ENCODE peak calls at places on chromosomes 12 and 14, in seven cellular contexts. U, I, L, H, W, N and E are unnamed samples. For H3K36me3, the result is how much of the 10 kb centered on the place peaks cover.

GRCh38 chr12:127113945-127114344 is 1153.0 kb upstream of the TMEM132C start:
- DNase-seq in U (no peak), I (no peak), L (no peak), H (no peak), W (no peak), N (no peak), E (no peak)

GRCh38 chr12:128784030-128784770 is 39.6 kb downstream of the SLC15A4 start:
- DNase-seq in U (no peak), I (peak), L (no peak), H (no peak), W (no peak), N (no peak), E (no peak)

GRCh38 chr14:34098045-34098984 is 147.4 kb upstream of the EGLN3 start:
- DNase-seq in U (peak), I (peak), L (peak), H (peak), W (peak), N (peak), E (peak)

GRCh38 chr14:102320671-102321455 is 1.3 kb downstream of the ZNF839 start:
- DNase-seq in U (no peak), I (no peak), L (no peak), H (no peak), W (no peak), N (no peak), E (no peak)

GRCh38 chr14:72788972-72789728 is 104.8 kb downstream of the DPF3 start:
- DNase-seq in U (no peak), I (no peak), L (peak), H (no peak), W (no peak), N (no peak), E (no peak)

GRCh38 chr12:9699898-9700605 is 30.5 kb downstream of the CLEC2D start:
- DNase-seq in U (no peak), I (peak), L (no peak), H (no peak), W (no peak), N (peak), E (no peak)

GRCh38 chr12:12807970-12808702 is 5.0 kb upstream of the DDX47 start:
- DNase-seq in U (no peak), I (peak), L (peak), H (peak), W (peak), N (peak), E (no peak)

GRCh38 chr12:13606290-13606689 is 375.1 kb downstream of the GRIN2B start:
- DNase-seq in U (no peak), I (no peak), L (peak), H (no peak), W (no peak), N (no peak), E (no peak)

GRCh38 chr14:94109915-94110250 is 653 bp upstream of the IFI27 start:
- DNase-seq in U (no peak), I (no peak), L (no peak), H (no peak), W (no peak), N (no peak), E (no peak)

GRCh38 chr14:76136476-76137160 is 15.1 kb upstream of the GPATCH2L start:
- DNase-seq in U (no peak), I (no peak), L (no peak), H (no peak), W (no peak), N (no peak), E (no peak)

GRCh38 chr14:76138758-76139723 is 12.7 kb upstream of the GPATCH2L start:
- DNase-seq in U (no peak), I (peak), L (no peak), H (no peak), W (peak), N (no peak), E (no peak)

GRCh38 chr14:76135722-76136121 is 16.0 kb upstream of the GPATCH2L start:
- DNase-seq in U (no peak), I (no peak), L (no peak), H (no peak), W (no peak), N (no peak), E (no peak)

GRCh38 chr14:76133103-76133502 is 18.6 kb upstream of the GPATCH2L start:
- DNase-seq in U (no peak), I (peak), L (peak), H (no peak), W (no peak), N (peak), E (no peak)

GRCh38 chr14:76138119-76138757 is 13.5 kb upstream of the GPATCH2L start:
- DNase-seq in U (no peak), I (no peak), L (no peak), H (no peak), W (no peak), N (no peak), E (no peak)
- H3K4me3 ChIP-seq in U (peak), I (no peak), L (no peak), H (no peak), W (no peak), N (no peak), E (no peak)

DNA sequence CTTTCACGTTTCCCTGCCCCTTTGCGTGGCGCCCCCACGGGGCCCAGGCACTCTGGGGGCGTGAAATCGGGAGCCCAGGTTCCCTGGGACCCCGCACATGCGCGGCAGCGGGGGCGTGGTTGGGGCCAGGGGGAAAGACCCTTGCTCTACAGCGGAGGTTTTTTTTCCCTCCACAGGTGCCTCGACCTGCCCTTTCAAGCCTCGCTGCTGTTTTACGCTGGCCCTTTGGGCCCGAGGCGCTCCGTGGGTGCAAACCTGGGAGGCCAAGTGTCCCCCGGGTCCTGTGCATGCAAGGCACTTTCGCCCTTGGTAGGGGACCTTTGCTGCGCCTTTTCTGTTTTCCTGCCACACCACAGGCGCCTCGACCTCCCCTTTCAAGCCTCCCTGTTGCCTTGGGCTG is 329.8 kb downstream of the ALG10 start:
- DNase-seq in U (no peak), I (no peak), L (no peak), H (no peak), W (no peak), N (no peak), E (no peak)
- H3K36me3 ChIP-seq in U (under half), I (under half), L (under half), H (under half), W (under half), N (under half), E (under half)

DNA sequence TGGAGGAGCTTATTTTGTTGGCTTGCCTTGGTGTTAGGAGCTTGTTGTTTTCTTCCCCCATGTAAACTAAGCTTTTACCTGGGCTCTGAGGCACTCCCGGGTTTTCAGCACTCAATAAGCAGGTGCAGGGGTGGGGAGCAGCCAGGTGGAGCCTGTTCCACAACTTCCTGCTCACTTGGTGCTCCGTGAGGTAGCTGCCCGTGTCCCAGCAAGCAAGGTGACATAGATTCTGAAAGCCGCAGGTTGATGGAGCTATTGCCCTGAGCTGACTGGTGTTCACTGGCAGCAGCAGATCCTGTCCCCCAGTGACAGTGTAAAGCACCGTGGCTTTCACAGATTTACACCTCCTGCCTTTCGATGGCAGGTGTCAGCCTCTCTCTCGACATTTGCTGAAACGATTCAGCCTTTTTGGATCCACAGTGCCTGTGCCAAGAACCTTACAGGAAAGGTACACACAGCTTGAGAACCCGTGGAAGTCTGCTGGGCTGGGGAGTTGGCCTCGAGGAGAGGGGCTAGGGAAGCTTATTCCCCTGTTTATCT is 295.7 kb upstream of the FKBP4 start:
- DNase-seq in U (no peak), I (no peak), L (no peak), H (no peak), W (no peak), N (no peak), E (peak)
- H3K4me3 ChIP-seq in U (no peak), I (no peak), L (no peak), H (no peak), W (no peak), N (no peak), E (no peak)

GRCh38 chr14:21248338-21248737 is 20.9 kb downstream of the HNRNPC start:
- DNase-seq in U (no peak), I (no peak), L (no peak), H (no peak), W (no peak), N (no peak), E (no peak)

GRCh38 chr14:21248739-21249411 is 20.4 kb downstream of the HNRNPC start:
- DNase-seq in U (no peak), I (peak), L (no peak), H (no peak), W (no peak), N (no peak), E (no peak)

GRCh38 chr14:21241218-21241819 is 27.9 kb downstream of the HNRNPC start:
- DNase-seq in U (no peak), I (peak), L (peak), H (peak), W (no peak), N (peak), E (no peak)

GRCh38 chr14:21244546-21244945 is 24.7 kb downstream of the HNRNPC start:
- DNase-seq in U (no peak), I (peak), L (no peak), H (no peak), W (no peak), N (peak), E (no peak)

DNA sequence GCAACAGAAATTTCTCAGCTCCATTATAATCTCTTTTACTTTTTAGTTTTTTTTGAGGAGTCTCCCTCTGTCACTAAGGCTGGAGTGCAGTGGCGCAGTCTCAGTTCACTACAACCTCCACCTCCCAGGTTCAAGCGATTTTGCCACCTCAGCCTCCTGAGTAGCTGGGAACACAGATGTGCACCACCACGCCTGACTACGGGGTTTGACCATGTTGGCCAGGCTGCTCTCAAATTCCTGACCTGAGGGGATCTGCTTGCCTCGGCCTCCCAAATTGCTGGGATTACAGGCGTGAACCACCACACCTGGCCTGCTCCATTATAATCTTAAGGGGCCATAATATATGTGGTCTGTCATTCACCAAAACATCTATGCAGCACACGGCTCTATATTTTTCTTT is 23.4 kb downstream of the HNRNPC start:
- DNase-seq in U (no peak), I (no peak), L (no peak), H (no peak), W (no peak), N (no peak), E (no peak)
- H3K36me3 ChIP-seq in U (under half), I (half or more), L (half or more), H (half or more), W (under half), N (under half), E (under half)

DNA sequence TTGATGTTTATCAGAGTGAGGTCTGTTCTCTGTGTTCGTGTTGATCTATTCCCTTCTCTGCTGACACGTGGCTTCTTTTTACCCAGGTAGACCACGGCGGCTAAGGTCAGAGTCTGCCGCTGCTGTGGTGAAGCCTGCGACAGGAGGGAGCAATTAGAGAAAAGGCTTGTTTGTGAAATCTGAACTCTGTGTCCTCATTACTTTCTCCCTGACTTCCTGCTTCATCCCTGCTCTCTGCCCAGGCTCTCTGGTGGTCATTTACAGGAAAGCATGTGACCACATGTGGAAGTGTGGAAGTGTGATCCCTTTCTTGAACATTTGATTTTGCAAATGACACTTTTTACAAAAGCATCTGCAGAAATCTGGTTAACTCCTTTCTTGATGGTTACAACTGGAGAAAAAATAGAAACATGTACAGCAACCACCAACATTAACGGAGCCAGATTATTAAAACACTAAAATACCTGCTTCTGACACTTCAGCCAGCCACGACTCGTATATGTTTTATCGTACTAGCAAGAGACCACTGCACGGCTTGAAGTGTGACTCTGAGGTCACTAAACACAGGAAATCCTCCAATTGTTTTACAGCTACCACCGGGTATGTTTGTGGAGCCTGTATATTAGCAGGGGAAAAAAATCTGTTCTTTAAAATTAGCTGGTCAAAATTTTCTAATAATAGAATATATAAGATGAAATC is 388.6 kb upstream of the TMPO start:
- DNase-seq in U (no peak), I (no peak), L (no peak), H (no peak), W (peak), N (no peak), E (no peak)
- H3K4me3 ChIP-seq in U (no peak), I (no peak), L (no peak), H (no peak), W (no peak), N (no peak), E (no peak)

GRCh38 chr14:64217747-64218146 is 76.4 kb downstream of the ESR2 start:
- DNase-seq in U (no peak), I (no peak), L (no peak), H (no peak), W (no peak), N (no peak), E (no peak)
- H3K36me3 ChIP-seq in U (half or more), I (under half), L (half or more), H (half or more), W (under half), N (under half), E (under half)

GRCh38 chr12:96489392-96490056 is at the start of gene CFAP54:
- DNase-seq in U (peak), I (peak), L (peak), H (peak), W (peak), N (peak), E (peak)
- H3K4me3 ChIP-seq in U (peak), I (peak), L (peak), H (peak), W (no peak), N (peak), E (peak)

DNA sequence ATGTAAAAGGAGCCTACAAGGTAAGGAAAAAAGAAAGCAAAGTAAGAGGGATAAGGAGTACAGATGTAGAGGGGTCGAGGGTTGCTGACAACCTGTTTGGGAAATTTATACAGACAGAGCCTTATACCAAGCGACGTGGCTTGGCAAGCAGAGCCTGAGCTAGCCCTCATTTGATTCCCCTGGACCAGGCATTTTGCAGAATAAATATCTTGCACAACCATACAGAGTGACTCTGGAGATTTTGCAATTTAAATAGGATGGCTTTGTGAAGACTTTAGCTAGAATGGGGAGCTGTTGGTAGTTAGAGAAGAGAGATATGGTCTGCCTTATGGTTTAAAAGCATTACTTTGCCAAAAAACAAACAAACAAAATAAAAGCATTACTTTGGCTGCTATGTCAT is 11.1 kb upstream of the ANO6 start:
- DNase-seq in U (no peak), I (no peak), L (no peak), H (no peak), W (no peak), N (no peak), E (no peak)
- H3K36me3 ChIP-seq in U (under half), I (under half), L (under half), H (under half), W (under half), N (under half), E (under half)

DNA sequence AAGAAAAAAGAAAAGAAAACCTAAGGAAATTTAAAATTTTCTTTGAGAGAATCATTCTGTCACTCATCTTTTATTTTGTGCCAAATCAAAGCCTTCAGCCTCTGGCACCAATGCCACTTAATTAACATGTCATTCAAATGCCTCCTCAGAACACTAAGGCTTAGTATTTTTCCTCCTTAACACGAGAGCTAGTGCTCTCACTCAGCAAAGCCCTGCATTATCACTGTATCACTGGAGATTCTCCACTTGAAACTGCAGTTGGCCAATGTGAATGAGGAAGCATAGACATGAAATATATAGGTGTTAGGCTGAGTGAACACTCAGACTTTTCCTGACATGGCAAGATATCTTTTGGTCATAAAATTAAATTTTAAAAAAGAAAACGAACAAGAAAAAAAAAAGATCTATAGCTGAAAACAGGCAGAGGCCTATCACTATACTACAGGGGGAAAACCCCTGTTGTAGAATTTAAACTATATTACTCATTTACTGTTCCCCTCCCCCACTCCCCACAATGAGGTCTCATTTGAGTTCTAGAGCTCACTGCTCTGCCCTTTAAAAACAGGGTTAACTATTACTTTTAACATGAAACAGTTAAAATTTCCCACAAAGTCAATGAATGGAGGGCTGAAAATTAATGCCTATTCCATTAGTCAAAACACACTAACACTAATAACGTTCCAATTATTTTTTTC is 5.1 kb downstream of the MBIP start:
- DNase-seq in U (no peak), I (no peak), L (no peak), H (peak), W (no peak), N (no peak), E (no peak)
- H3K4me3 ChIP-seq in U (no peak), I (no peak), L (no peak), H (peak), W (no peak), N (no peak), E (no peak)

GRCh38 chr14:87955501-87955900 is 37.5 kb downstream of the GALC start:
- DNase-seq in U (no peak), I (no peak), L (no peak), H (no peak), W (no peak), N (no peak), E (no peak)

DNA sequence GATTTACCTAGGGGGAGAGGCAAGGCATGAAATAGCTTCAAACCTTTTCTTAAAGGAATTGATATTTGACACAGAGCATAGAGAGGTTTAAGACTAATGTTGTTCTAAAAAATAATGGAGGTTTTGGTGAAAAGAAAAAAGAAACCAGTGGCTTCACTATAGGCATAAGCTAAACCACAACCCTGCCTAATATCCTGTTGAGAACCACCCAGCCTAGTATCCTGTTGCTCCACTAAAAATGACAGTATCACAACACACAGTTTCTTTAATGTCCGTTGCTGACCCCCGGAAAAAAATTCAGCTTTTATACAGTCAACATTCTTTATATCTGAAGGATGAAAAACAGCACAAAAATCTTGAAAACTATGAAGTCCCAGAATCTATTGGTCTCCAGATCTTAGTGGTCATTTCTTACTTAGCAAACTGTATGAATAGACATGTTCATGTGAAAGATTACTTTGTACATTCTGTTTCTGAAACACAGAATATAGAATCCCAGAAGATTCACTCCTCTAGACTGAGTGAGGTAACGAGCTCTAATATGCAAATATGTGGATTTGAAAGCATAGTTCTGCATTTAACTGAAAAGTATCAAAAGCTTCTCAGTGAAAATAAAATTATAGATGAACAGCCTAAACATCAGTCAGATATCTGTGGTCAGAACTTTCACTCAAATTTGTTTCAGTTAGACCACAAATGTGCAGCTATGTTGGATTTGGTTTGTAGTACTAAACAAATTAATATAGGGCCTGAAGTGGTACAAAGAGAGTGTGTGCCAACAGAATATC is 40.5 kb downstream of the GALC start:
- DNase-seq in U (no peak), I (no peak), L (no peak), H (peak), W (no peak), N (no peak), E (no peak)
- H3K36me3 ChIP-seq in U (under half), I (under half), L (under half), H (under half), W (under half), N (under half), E (under half)